ENCODE peak calls at places on chromosomes 11 and 22, in seven cellular contexts. B is HCT116, U is H1, J is HL-60, R is prostate gland, M is upper lobe of left lung, X is sigmoid colon. C is an unnamed sample.

GRCh38 chr11:2208691-2209369 is 37.2 kb upstream of the TH start:
- DNase-seq in B (no peak), U (peak), J (no peak), R (peak), M (peak), X (peak), C (peak)

GRCh38 chr22:40512426-40513136 is 123.9 kb downstream of the MRTFA start:
- DNase-seq in B (no peak), U (no peak), J (no peak), R (no peak), M (no peak), X (peak), C (peak)

GRCh38 chr22:44179989-44180705 is 578 bp upstream of the PARVG start:
- DNase-seq in B (no peak), U (no peak), J (peak), R (no peak), M (no peak), X (no peak), C (no peak)

GRCh38 chr22:47163481-47163875 is 401.0 kb downstream of the TBC1D22A start:
- DNase-seq in B (no peak), U (no peak), J (no peak), R (no peak), M (peak), X (peak), C (no peak)

GRCh38 chr11:75820636-75821035 is 5.6 kb downstream of the UVRAG start:
- DNase-seq in B (no peak), U (no peak), J (no peak), R (no peak), M (no peak), X (no peak), C (no peak)

GRCh38 chr11:63510360-63511130 is 4.7 kb downstream of the LGALS12 start:
- DNase-seq in B (no peak), U (no peak), J (no peak), R (no peak), M (no peak), X (no peak), C (no peak)

GRCh38 chr11:19868871-19869270 is 156.2 kb downstream of the NAV2 start:
- DNase-seq in B (no peak), U (no peak), J (no peak), R (no peak), M (no peak), X (no peak), C (no peak)

GRCh38 chr11:12213920-12214319 is 103.5 kb downstream of the MICAL2 start:
- DNase-seq in B (no peak), U (no peak), J (no peak), R (no peak), M (no peak), X (no peak), C (no peak)

GRCh38 chr11:92941676-92942571 is 27.5 kb upstream of the MTNR1B start:
- DNase-seq in B (peak), U (no peak), J (no peak), R (no peak), M (no peak), X (no peak), C (no peak)

GRCh38 chr11:120182790-120183491 is 27.9 kb upstream of the OAF start:
- DNase-seq in B (no peak), U (peak), J (no peak), R (no peak), M (no peak), X (peak), C (no peak)

GRCh38 chr11:19872526-19873135 is 160.0 kb downstream of the NAV2 start:
- DNase-seq in B (no peak), U (peak), J (no peak), R (no peak), M (peak), X (no peak), C (no peak)

GRCh38 chr22:29456211-29456671 is 17.9 kb downstream of the RFPL1 start:
- DNase-seq in B (no peak), U (no peak), J (no peak), R (no peak), M (no peak), X (no peak), C (no peak)

GRCh38 chr11:9219572-9219971 is 45.6 kb downstream of the DENND5A start:
- DNase-seq in B (no peak), U (peak), J (peak), R (no peak), M (no peak), X (no peak), C (no peak)

GRCh38 chr11:116073854-116074837 is 569.9 kb upstream of the CADM1 start:
- DNase-seq in B (no peak), U (no peak), J (no peak), R (no peak), M (no peak), X (no peak), C (no peak)

GRCh38 chr11:101880208-101880607 is 34.6 kb upstream of the CEP126 start:
- DNase-seq in B (peak), U (no peak), J (no peak), R (no peak), M (no peak), X (no peak), C (no peak)

GRCh38 chr11:11213117-11213516 is 139.9 kb downstream of the CSNK2A3 start:
- DNase-seq in B (no peak), U (no peak), J (no peak), R (no peak), M (no peak), X (no peak), C (no peak)

GRCh38 chr11:113137735-113138529 is 176.5 kb upstream of the TTC12 start:
- DNase-seq in B (no peak), U (no peak), J (no peak), R (no peak), M (no peak), X (no peak), C (no peak)

GRCh38 chr11:32099516-32099915 is 8.6 kb downstream of the RCN1 start:
- DNase-seq in B (no peak), U (no peak), J (no peak), R (no peak), M (no peak), X (no peak), C (no peak)

GRCh38 chr22:24977370-24978230 is 25.1 kb downstream of the KIAA1671 start:
- DNase-seq in B (no peak), U (peak), J (no peak), R (peak), M (no peak), X (peak), C (no peak)

GRCh38 chr11:74689666-74690065 is 41.6 kb downstream of the CHRDL2 start:
- DNase-seq in B (no peak), U (no peak), J (no peak), R (no peak), M (no peak), X (no peak), C (no peak)

GRCh38 chr11:2533642-2534115 is 88.9 kb downstream of the KCNQ1 start:
- DNase-seq in B (peak), U (peak), J (peak), R (no peak), M (peak), X (peak), C (peak)

GRCh38 chr11:119100246-119100959 is 1.2 kb downstream of the DPAGT1 start:
- DNase-seq in B (peak), U (no peak), J (no peak), R (no peak), M (no peak), X (no peak), C (no peak)

GRCh38 chr11:132312616-132313210 is 942.3 kb downstream of the NTM start:
- DNase-seq in B (no peak), U (no peak), J (no peak), R (no peak), M (no peak), X (no peak), C (no peak)

GRCh38 chr11:45289369-45289768 is 3.2 kb upstream of the SYT13 start:
- DNase-seq in B (no peak), U (no peak), J (no peak), R (no peak), M (no peak), X (no peak), C (no peak)

GRCh38 chr11:65551572-65552398 is 6.4 kb downstream of the LTBP3 start:
- DNase-seq in B (peak), U (peak), J (no peak), R (no peak), M (peak), X (no peak), C (no peak)

GRCh38 chr11:83115551-83115950 is 41.4 kb upstream of the PCF11 start:
- DNase-seq in B (no peak), U (no peak), J (no peak), R (no peak), M (no peak), X (peak), C (no peak)

GRCh38 chr22:19868773-19869471 is 14.2 kb upstream of the GNB1L start:
- DNase-seq in B (no peak), U (peak), J (no peak), R (no peak), M (no peak), X (peak), C (peak)

GRCh38 chr11:125842319-125842948 is 9.3 kb downstream of the PATE4 start:
- DNase-seq in B (no peak), U (no peak), J (no peak), R (no peak), M (no peak), X (no peak), C (no peak)

GRCh38 chr11:72798361-72798760 is 4.5 kb upstream of the STARD10 start:
- DNase-seq in B (no peak), U (no peak), J (no peak), R (no peak), M (no peak), X (no peak), C (no peak)

GRCh38 chr11:72792437-72793021 is 1.3 kb downstream of the STARD10 start:
- DNase-seq in B (no peak), U (no peak), J (no peak), R (no peak), M (no peak), X (no peak), C (no peak)

GRCh38 chr11:72789493-72790131 is 4.2 kb downstream of the STARD10 start:
- DNase-seq in B (no peak), U (no peak), J (no peak), R (no peak), M (peak), X (no peak), C (no peak)

GRCh38 chr11:72793081-72793451 is 781 bp downstream of the STARD10 start:
- DNase-seq in B (no peak), U (no peak), J (no peak), R (no peak), M (no peak), X (no peak), C (no peak)

DNA sequence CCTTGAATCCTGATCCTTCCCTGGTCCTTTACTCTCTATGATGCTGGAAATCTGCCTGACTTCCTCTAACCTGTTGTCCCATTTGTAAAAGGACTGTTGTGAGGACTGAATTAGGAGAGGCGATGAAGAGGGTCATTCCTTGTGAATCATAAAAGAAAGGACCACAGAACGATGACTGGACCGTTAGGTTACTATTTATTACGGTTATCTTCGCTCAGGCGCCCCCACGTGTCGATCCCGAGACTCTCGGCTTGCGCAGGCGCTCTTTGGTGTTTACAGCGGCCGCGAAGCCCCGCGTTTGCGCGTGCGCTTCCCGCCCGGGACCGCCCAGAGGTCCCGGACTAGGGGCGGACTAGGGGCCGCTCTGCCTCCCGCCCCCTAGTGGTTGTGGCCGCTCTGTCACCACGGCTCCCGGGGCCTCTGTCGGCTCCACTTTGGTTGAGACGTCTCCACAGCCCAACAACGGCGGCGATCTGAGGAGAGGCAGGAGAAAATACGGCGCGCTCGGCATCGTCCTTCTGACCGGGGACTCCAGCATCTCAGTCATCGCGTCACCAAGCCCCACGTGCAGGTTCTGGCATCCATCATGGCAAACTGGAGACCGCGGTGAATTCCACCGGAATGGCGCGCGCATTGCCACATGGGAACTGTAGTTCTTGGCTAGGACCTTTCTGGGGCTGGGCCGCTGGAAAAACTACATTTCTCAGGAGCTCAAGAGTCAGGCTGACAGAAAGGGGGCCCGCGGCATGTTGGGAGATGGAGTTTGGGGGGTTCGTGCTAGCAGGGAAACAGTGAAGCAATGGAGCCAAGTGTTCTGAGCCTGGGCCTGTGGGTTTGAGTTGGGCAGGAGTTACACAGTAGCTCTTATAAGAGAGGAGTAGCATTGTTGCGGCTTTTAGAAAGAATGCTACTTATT is at the start of gene STARD10:
- DNase-seq in B (peak), U (peak), J (peak), R (peak), M (peak), X (peak), C (peak)
- TF ChIP-seq POLR2AphosphoS5 in B (peak), U (no peak), J (no peak), R (peak), M (peak), X (peak), C (peak)

DNA sequence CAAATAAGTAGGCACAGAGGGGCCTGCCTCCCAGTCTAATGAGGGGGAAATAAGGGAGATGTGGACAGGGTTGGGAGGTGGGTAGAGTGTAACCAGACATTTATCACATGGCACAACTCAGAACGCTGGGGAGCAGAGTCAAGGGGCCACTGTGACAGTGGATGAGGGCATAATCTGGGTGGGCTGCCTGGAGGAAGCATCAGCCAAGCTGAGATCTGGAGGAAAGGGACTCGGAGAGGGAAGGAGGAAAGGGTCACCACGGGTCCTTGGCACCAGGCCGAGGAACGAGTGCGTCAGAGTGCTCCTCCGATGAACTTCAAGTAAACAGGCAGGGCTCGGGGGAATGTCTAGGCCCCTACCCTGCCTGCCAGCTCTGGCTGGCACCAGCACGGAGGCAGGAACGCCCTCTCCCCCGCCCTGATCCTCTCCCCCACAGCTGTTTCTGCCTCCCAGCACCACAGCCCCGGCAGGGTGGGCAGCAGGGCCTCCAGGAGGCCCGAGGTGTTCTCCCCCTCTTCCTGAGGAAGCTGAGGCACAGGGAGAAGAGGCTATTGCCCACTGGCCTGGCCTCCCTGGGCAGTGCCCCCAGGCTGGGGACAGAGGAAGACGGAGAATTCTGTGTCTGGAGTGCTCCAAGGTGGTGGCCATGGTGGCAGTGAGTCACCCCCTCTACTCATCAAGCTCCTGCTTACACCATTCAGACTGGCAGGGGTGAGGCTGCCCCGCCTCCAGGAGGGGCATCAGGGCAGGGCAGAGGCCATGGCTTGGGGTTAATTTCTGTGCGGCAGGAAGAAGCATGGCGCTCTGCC is 4.2 kb downstream of the ALDH3B1 start:
- DNase-seq in B (peak), U (no peak), J (no peak), R (no peak), M (peak), X (peak), C (no peak)
- TF ChIP-seq POLR2AphosphoS5 in B (peak), U (no peak), J (no peak), R (peak), M (peak), X (no peak), C (no peak)

GRCh38 chr22:42785706-42786499 is 65.2 kb upstream of the A4GALT start:
- DNase-seq in B (no peak), U (no peak), J (no peak), R (no peak), M (no peak), X (no peak), C (no peak)

GRCh38 chr22:42777126-42777525 is 56.5 kb upstream of the A4GALT start:
- DNase-seq in B (no peak), U (no peak), J (no peak), R (no peak), M (peak), X (no peak), C (no peak)

DNA sequence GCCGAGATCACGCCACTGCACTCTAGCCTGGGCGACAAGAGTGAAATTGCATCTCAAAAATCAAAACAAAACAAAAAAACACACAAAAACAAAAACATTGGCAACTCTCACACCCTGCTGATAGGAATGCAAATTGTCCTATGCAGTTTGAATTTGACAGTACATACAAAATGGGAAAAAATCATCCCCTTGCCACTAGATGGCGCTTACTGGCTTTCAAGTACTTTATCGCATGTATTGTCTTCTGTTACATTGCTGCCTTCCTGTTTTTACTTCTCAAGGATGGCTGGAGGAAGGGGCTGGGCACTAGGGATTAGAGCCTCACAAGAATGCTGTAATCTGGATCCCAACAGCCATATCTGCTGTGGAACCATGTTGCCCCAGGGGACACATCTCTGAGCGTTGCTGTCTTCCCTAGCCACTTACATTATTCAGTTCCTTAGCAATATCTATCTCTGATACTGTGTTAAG is 59.4 kb upstream of the A4GALT start:
- DNase-seq in B (peak), U (no peak), J (peak), R (peak), M (no peak), X (no peak), C (peak)
- TF ChIP-seq POLR2AphosphoS5 in B (no peak), U (no peak), J (no peak), R (peak), M (no peak), X (no peak), C (no peak)

GRCh38 chr22:45505991-45506743 is 3.5 kb downstream of the FBLN1 start:
- DNase-seq in B (no peak), U (no peak), J (no peak), R (no peak), M (no peak), X (no peak), C (no peak)

GRCh38 chr22:45503071-45503815 is 560 bp downstream of the FBLN1 start:
- DNase-seq in B (no peak), U (peak), J (no peak), R (no peak), M (no peak), X (no peak), C (no peak)

GRCh38 chr22:45503816-45504702 is 1.4 kb downstream of the FBLN1 start:
- DNase-seq in B (no peak), U (peak), J (peak), R (no peak), M (no peak), X (no peak), C (no peak)

GRCh38 chr22:45506961-45507360 is 4.3 kb downstream of the FBLN1 start:
- DNase-seq in B (no peak), U (no peak), J (no peak), R (no peak), M (no peak), X (no peak), C (no peak)

DNA sequence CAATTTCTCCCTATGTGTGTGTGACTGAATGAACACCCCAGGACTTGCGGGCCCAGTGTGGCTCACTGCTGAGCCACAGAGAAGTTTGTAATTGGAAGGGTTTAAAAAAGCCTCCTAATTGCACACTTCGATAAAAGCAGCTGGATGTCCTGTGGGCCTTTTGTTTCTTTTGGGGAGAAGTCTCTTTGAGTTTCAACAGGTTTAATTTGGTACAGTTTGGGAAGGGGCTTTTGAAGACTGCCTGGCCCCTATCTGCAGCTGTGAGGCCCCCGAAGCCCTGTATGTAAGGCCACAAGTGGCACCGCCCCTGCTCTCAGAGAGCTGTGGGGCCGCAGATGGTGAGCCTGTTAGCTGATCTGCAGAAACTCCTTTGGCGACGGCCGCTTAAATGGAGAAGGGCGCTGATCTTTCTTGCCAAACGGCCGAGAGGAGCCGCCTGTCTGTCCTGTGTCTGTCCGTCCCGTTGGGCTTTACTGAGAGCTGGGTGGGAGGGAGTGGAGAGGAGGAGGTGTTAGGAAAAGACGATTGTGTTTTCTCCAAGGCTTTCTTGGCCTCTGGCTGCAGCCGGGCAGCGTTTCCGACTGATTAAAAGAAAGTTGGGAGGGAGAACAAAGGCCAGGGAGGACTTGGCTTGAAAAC is 2.1 kb downstream of the FBLN1 start:
- DNase-seq in B (no peak), U (peak), J (no peak), R (no peak), M (no peak), X (no peak), C (no peak)
- TF ChIP-seq POLR2AphosphoS5 in B (no peak), U (no peak), J (no peak), R (no peak), M (no peak), X (no peak), C (no peak)

C was measured in breast epithelium.